ENCODE peak calls at places on chromosome 16, in ten cellular contexts. X is stomach, L is upper lobe of left lung, F is GM23338, Z is sigmoid colon, Y is HCT116, G is GM12878, N is Panc1, C is K562, E is breast epithelium. W is an unnamed sample.

GRCh38 chr16:57503366-57503765 is 17.1 kb upstream of the DOK4 start:
- DNase-seq in X (no peak), G (no peak), E (no peak), Y (no peak), Z (peak; percentile 38), C (peak; percentile 48), F (peak; percentile 41), L (no peak), N (no peak), W (no peak)

GRCh38 chr16:67959930-67960329 is 8.5 kb downstream of the SLC12A4 start:
- DNase-seq in N (no peak), L (no peak), E (no peak), Y (no peak), X (no peak), F (no peak), G (no peak), C (no peak), Z (no peak), W (no peak)

GRCh38 chr16:88784074-88784855 is 755 bp downstream of the PIEZO1 start:
- DNase-seq in Z (peak; percentile 94), E (peak; percentile 76), Y (no peak), X (peak; percentile 66), F (peak; percentile 83), L (peak; percentile 94), N (no peak), G (no peak), C (peak; percentile 77), W (peak; percentile 71)

GRCh38 chr16:74740795-74741304 is 33.8 kb downstream of the FA2H start:
- DNase-seq in L (no peak), Z (peak; percentile 80), N (no peak), G (no peak), F (no peak), E (peak; percentile 72), X (peak; percentile 92), C (no peak), Y (peak; percentile 75), W (peak; percentile 78)

GRCh38 chr16:8655184-8655717 is 19.2 kb upstream of the ABAT start:
- DNase-seq in Z (no peak), E (no peak), G (peak; percentile 31), C (peak; percentile 17), N (no peak), F (peak; percentile 84), X (peak; percentile 40), L (no peak), Y (no peak), W (no peak)

GRCh38 chr16:2009791-2010510 is at the start of gene ZNF598:
- DNase-seq in E (peak; percentile 74), X (peak; percentile 86), F (peak; percentile 91), N (no peak), Y (peak; percentile 60), L (peak; percentile 97), C (peak; percentile 95), Z (peak; percentile 91), G (no peak), W (peak; percentile 74)

GRCh38 chr16:88642881-88643545 is 4.6 kb downstream of the IL17C start:
- DNase-seq in E (no peak), L (peak; percentile 87), C (no peak), F (peak; percentile 56), N (no peak), Z (no peak), G (no peak), X (no peak), Y (no peak), W (no peak)

GRCh38 chr16:48444574-48444973 is 59.4 kb upstream of the SIAH1 start:
- DNase-seq in L (no peak), X (no peak), E (no peak), F (no peak), N (peak; percentile 55), G (no peak), C (no peak), Y (peak; percentile 73), Z (peak; percentile 72), W (no peak)

GRCh38 chr16:69890114-69890890 is 60.8 kb upstream of the CLEC18A start:
- DNase-seq in G (no peak), L (no peak), Z (peak; percentile 80), Y (no peak), E (no peak), X (peak; percentile 65), N (no peak), C (no peak), F (peak; percentile 77), W (peak; percentile 23)

GRCh38 chr16:77898671-77899211 is 110.4 kb downstream of the VAT1L start:
- DNase-seq in Y (no peak), F (no peak), C (no peak), X (no peak), L (no peak), E (no peak), Z (no peak), N (no peak), G (no peak), W (no peak)

GRCh38 chr16:84603115-84603816 is 14.6 kb downstream of the COTL1 start:
- DNase-seq in Y (peak; percentile 55), L (peak; percentile 76), E (no peak), G (no peak), Z (peak; percentile 95), X (peak; percentile 72), F (no peak), C (no peak), N (peak; percentile 82), W (no peak)

GRCh38 chr16:84503751-84504395 is 586 bp downstream of the MEAK7 start:
- DNase-seq in N (no peak), X (no peak), Z (no peak), Y (no peak), C (no peak), E (no peak), G (no peak), F (no peak), L (no peak), W (no peak)

GRCh38 chr16:84826558-84826941 is 6.8 kb downstream of the CRISPLD2 start:
- DNase-seq in Y (no peak), F (no peak), L (peak; percentile 72), X (peak; percentile 43), N (no peak), C (no peak), Z (peak; percentile 96), E (no peak), G (no peak), W (no peak)

GRCh38 chr16:22388101-22388644 is 13.8 kb upstream of the CDR2 start:
- DNase-seq in N (no peak), C (no peak), G (no peak), E (no peak), Z (no peak), L (no peak), F (no peak), X (no peak), Y (no peak), W (no peak)

GRCh38 chr16:80935691-80936090 is 71.0 kb downstream of the CMC2 start:
- DNase-seq in L (no peak), N (no peak), E (no peak), Z (no peak), X (no peak), G (no peak), F (no peak), C (no peak), Y (no peak), W (no peak)

GRCh38 chr16:69105501-69106361 is at the start of gene HAS3:
- DNase-seq in E (no peak), C (peak; percentile 61), G (no peak), N (peak; percentile 42), F (peak; percentile 93), Z (no peak), X (peak; percentile 65), L (peak; percentile 95), Y (peak; percentile 69), W (peak; percentile 52)

DNA sequence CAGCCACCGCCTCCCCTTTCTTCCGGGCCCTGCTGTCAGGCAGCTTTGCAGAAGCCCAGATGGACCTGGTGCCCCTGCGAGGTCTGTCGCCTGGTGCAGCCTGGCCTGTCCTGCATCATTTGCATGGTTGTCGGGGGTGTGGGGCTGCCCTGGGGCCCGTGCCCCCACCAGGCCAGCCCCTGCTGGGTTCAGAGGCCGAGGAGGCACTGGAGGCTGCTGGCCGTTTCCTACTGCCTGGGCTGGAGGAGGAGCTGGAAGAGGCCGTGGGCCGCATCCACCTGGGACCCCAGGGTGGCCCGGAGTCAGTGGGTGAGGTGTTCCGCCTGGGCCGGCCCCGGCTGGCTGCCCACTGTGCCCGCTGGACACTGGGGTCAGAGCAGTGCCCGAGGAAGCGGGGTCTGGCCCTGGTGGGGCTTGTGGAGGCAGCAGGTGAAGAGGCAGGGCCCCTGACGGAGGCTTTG is 5.5 kb upstream of the TGFB1I1 start:
- DNase-seq in G (no peak), F (no peak), E (no peak), N (no peak), L (peak; percentile 79), X (no peak), C (no peak), Z (peak; percentile 60), Y (no peak), W (no peak)
- TF ChIP-seq POLR2AphosphoS5 in G (no peak), F (no peak), E (no peak), N (no peak), L (no peak), X (no peak), C (no peak), Z (no peak), Y (no peak), W (no peak)

DNA sequence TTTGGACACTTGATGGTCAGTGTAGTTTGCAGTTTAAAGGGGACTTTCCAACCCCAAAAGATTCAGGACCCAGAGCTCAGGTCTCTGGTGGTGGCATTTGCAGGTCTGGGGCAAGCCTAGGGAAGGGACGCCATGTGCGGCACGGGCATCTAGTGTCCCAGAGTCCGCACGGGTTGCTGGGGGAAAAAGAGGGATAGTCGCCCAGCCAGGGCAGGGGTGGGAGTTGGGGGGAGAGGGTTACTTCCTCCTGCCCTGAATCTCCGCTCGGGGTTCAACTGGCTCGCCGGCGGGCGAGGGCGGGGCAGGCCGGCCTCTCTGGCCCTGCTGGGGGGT is 239 bp upstream of the CA7 start:
- DNase-seq in F (peak; percentile 73), G (no peak), L (no peak), X (no peak), Y (no peak), N (no peak), Z (no peak), E (no peak), C (no peak), W (no peak)
- H3K4me3 ChIP-seq in F (peak overlapping the region; percentile 69), G (no peak overlapping the region), L (peak overlapping the region; percentile 43), X (peak overlapping the region; percentile 47), Y (no peak overlapping the region), N (peak overlapping the region; percentile 37), Z (peak overlapping the region; percentile 43), E (peak overlapping the region; percentile 32), C (no peak overlapping the region), W (peak overlapping the region; percentile 19)

DNA sequence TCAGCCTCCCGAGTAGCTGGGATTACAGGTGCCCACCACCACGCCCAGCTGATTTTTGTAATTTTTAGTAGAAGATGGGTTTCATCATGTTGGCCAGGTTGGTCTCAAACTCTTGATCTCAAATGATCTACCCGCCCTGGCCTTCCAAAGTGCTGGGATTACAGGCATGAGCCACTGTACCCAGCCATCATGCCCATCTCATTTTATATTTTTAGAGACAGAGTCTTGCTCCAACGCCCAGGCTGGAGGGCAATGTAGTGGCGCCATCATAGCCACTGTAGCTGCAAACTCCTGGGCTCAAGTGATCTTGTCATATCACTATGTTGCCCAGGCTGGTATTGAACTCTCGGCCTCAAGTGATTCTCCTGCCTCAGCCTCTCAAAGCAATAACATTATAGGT is 43.2 kb upstream of the TRAP1 start:
- DNase-seq in C (no peak), G (no peak), Y (no peak), N (no peak), L (no peak), X (no peak), E (no peak), Z (no peak), F (no peak), W (no peak)
- H3K4me1 ChIP-seq in C (no peaks in the 10 kb centered on the region), G (no peaks in the 10 kb centered on the region), Y (no peaks in the 10 kb centered on the region), N (no peaks in the 10 kb centered on the region), L (no peaks in the 10 kb centered on the region), X (no peaks in the 10 kb centered on the region), E (no peaks in the 10 kb centered on the region), Z (peaks cover 7% of the 10 kb centered on the region), F (no peaks in the 10 kb centered on the region), W (no peaks in the 10 kb centered on the region)

GRCh38 chr16:4610011-4611005 is 4.4 kb downstream of the UBALD1 start:
- DNase-seq in X (no peak), Y (no peak), G (no peak), F (no peak), Z (no peak), N (no peak), L (peak; percentile 79), C (no peak), E (no peak), W (no peak)
- TF ChIP-seq POLR2AphosphoS5 in X (no peak), Y (no peak), G (peak; percentile 0), F (no peak), Z (no peak), N (no peak), L (no peak), C (no peak), E (no peak), W (no peak)

W was measured in prostate gland.